ENCODE peak calls at places on chromosomes 16 and 17, in four cellular contexts. L is left lung, W is heart left ventricle, H is esophagus squamous epithelium. Z is an unnamed sample.
A peak's percentile ranks its signal among the peaks of the same experiment; 100 is the strongest.

GRCh38 chr17:26962255-26963162 is 331.4 kb upstream of the WSB1 start:
- DNase-seq in W (no peak), H (no peak), L (no peak), Z (no peak)

GRCh38 chr16:81831722-81832126 is 52.6 kb downstream of the PLCG2 start:
- DNase-seq in L (peak; percentile 89), H (peak; percentile 48), W (peak; percentile 60), Z (no peak)

GRCh38 chr16:20849587-20850390 is 43.5 kb downstream of the REXO5 start:
- DNase-seq in L (peak; percentile 57), H (no peak), W (peak; percentile 54), Z (no peak)

GRCh38 chr17:17680477-17681186 is 626 bp upstream of the RAI1 start:
- DNase-seq in H (no peak), W (no peak), L (no peak), Z (no peak)

GRCh38 chr16:89602273-89602951 is 11.0 kb upstream of the DPEP1 start:
- DNase-seq in L (peak; percentile 59), H (no peak), W (peak; percentile 63), Z (peak; percentile 91)

GRCh38 chr16:67396159-67396774 is 3.0 kb upstream of the TPPP3 start:
- DNase-seq in W (peak; percentile 92), L (peak; percentile 89), H (no peak), Z (peak; percentile 94)

GRCh38 chr17:18041776-18042175 is 2.6 kb downstream of the GID4 start:
- DNase-seq in W (no peak), H (no peak), L (no peak), Z (no peak)

GRCh38 chr17:19447085-19447583 is 36.1 kb downstream of the RNF112 start:
- DNase-seq in L (no peak), H (no peak), W (peak; percentile 48), Z (no peak)

GRCh38 chr16:67393111-67393789 is at the start of gene TPPP3:
- DNase-seq in H (no peak), L (peak; percentile 90), W (peak; percentile 95), Z (no peak)

GRCh38 chr16:30623558-30624283 is 13.5 kb upstream of the ZNF689 start:
- DNase-seq in H (no peak), L (no peak), W (no peak), Z (no peak)

GRCh38 chr16:89051521-89052166 is 42.0 kb upstream of the ACSF3 start:
- DNase-seq in L (no peak), W (peak; percentile 21), H (no peak), Z (peak; percentile 73)

GRCh38 chr16:20897897-20898296 is 2.3 kb downstream of the DCUN1D3 start:
- DNase-seq in L (no peak), W (no peak), H (no peak), Z (no peak)

GRCh38 chr17:59838196-59838911 is 54.4 kb downstream of the TUBD1 start:
- DNase-seq in W (no peak), H (no peak), L (no peak), Z (no peak)

GRCh38 chr17:64315032-64315490 is 52.0 kb upstream of the TEX2 start:
- DNase-seq in L (peak; percentile 75), H (no peak), W (peak; percentile 92), Z (no peak)

GRCh38 chr17:7190276-7190917 is 11.2 kb upstream of the ASGR1 start:
- DNase-seq in H (no peak), W (no peak), L (no peak), Z (no peak)

GRCh38 chr16:47467501-47467900 is 6.4 kb downstream of the PHKB start:
- DNase-seq in W (no peak), L (no peak), H (no peak), Z (no peak)

GRCh38 chr16:23410176-23410575 is 42.8 kb downstream of the COG7 start:
- DNase-seq in W (no peak), L (no peak), H (no peak), Z (no peak)

DNA sequence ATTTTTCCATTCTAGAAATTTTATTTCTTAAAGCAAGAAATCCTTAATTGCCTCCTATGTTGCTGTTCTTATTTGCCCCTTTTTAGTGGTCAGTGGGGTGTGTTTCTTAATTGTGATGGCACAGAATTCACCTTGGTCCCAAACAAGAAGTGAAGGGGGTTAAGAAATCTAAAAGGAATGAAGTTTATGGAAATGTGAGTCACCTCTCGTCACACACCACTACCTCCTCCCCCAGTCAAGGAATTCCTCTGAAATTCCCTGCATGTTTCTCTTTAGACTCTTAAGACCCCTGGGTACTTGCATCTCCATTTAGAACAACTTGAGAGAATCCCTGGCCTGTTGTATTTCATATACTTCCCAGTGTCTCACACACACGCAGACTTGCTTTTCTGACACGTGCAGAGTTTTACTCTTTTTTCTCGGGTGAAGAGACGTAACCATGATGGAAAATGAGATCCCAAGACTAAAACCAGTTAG is 247.4 kb downstream of the PRKCA start:
- DNase-seq in L (no peak), H (no peak), W (no peak), Z (no peak)
- H3K4me3 ChIP-seq in L (no peak overlapping the region), H (no peak overlapping the region), W (no peak overlapping the region), Z (no peak overlapping the region)

GRCh38 chr17:2595200-2595599 is 1.7 kb downstream of the PAFAH1B1 start:
- DNase-seq in H (no peak), W (no peak), L (no peak), Z (no peak)
- H3K4me1 ChIP-seq in H (peaks cover 66% of the 10 kb centered on the region), W (peaks cover 63% of the 10 kb centered on the region), L (peaks cover 63% of the 10 kb centered on the region), Z (peaks cover 28% of the 10 kb centered on the region)

DNA sequence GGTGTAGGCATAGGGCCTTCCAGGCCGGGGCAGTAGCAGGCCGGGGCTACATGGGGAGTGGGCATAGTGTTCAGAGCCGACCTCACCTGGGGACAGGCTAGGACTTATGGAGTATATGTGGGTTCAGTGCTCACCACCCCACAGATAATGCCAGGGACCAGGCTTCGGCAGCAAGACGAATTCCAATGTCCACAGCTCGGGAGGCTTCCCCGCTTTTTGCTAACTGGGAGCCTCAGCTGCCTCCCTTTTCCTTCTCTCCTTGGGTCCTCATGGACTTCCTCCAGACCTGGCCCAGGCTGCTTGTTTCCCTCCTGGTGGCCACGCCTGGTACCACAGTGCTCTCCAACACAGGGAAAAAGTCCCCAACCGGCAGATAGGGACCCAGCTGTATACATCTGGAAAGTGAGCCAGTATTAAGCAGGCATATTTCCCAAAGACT is 20.1 kb upstream of the SLC46A1 start:
- DNase-seq in W (no peak), L (no peak), H (no peak), Z (no peak)
- TF ChIP-seq CTCF in W (no peak), L (peak; percentile 35), H (peak; percentile 46), Z (no peak)

DNA sequence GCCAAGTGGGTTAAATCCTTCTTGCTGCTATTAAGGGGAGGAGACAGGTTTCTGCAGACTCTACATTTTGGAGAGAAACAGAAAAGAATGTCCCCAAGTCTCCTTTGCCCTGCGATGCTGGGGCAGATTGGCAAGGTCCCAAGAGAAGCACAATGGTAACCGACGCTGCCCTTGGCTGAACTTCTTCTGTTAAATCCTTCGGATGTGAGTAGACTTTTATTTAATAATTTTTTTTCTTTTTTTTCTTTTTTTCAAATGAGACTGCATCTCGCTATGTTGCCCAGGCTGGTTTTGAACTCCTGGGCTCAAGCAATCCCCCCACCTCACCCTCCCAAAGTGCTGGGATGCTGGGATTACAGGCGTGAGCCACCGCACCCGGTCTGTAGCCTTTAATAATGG is 13.9 kb downstream of the ATP5PD start:
- DNase-seq in H (no peak), W (peak; percentile 47), L (no peak), Z (no peak)
- H3K4me3 ChIP-seq in H (no peak overlapping the region), W (no peak overlapping the region), L (peak overlapping the region; percentile 69), Z (peak overlapping the region; percentile 88)

GRCh38 chr16:19113577-19114358 is at the start of gene ITPRIPL2:
- DNase-seq in L (peak; percentile 92), H (no peak), W (peak; percentile 94), Z (no peak)

GRCh38 chr16:19110537-19111391 is 3.0 kb upstream of the ITPRIPL2 start:
- DNase-seq in L (no peak), H (no peak), W (no peak), Z (no peak)

GRCh38 chr16:19116711-19117449 is 3.1 kb downstream of the ITPRIPL2 start:
- DNase-seq in L (no peak), W (no peak), H (no peak), Z (peak; percentile 79)

GRCh38 chr16:19115148-19116021 is 1.6 kb downstream of the ITPRIPL2 start:
- DNase-seq in H (no peak), W (peak; percentile 51), L (peak; percentile 39), Z (no peak)

GRCh38 chr16:19114359-19115147 is 789 bp downstream of the ITPRIPL2 start:
- DNase-seq in L (peak; percentile 76), H (no peak), W (peak; percentile 78), Z (peak; percentile 73)
- H3K4me1 ChIP-seq in L (peaks cover 64% of the 10 kb centered on the region), H (peaks cover 71% of the 10 kb centered on the region), W (peaks cover 49% of the 10 kb centered on the region), Z (peaks cover 44% of the 10 kb centered on the region)

DNA sequence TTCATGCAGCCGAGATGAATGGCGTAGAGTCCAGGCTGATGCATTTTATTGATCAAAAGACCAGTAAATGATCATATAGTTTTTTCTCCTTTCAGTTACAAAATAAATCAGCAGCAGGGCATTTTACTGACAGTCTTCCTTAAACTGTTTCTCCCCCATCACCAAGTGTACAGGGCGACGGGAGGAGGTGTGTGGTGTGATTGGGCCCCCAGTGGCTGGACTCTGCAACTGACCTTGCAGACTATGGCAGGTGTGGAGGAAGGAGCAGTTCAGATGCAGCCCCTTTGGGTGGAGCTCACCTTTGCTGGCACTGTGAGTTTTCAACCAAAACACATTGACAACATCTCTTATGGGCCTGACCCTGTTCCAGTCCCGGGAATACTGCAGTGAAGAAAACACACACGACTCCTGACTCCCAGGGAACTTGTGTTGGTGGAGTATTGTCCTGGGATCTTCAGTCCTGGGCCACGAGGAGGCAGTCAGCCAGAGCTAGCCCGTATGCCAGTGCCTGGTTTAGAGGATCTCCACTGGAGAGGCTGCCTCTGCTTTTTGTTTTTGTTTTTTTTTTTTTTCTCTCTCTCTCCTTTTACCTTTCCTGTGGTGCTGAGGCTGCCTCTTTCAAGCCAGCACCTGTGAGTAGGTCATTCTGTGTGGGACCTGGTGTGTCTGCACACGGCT is 29.8 kb downstream of the KIAA0513 start:
- DNase-seq in L (no peak), W (no peak), H (no peak), Z (no peak)
- TF ChIP-seq CTCF in L (no peak), W (peak; percentile 18), H (peak; percentile 17), Z (peak; percentile 40)

GRCh38 chr17:869067-869466 is 86.9 kb downstream of the MRM3 start:
- DNase-seq in H (no peak), W (peak; percentile 82), L (no peak), Z (no peak)
- H3K4me3 ChIP-seq in H (no peak overlapping the region), W (no peak overlapping the region), L (no peak overlapping the region), Z (no peak overlapping the region)

GRCh38 chr16:53064179-53064578 is 9.4 kb downstream of the CHD9 start:
- DNase-seq in L (no peak), W (no peak), H (no peak), Z (no peak)

GRCh38 chr16:53059672-53060071 is 4.9 kb downstream of the CHD9 start:
- DNase-seq in L (no peak), W (no peak), H (no peak), Z (no peak)

GRCh38 chr16:53058882-53059281 is 4.1 kb downstream of the CHD9 start:
- DNase-seq in W (no peak), H (no peak), L (no peak), Z (no peak)

GRCh38 chr16:53061256-53061655 is 6.5 kb downstream of the CHD9 start:
- DNase-seq in L (no peak), W (no peak), H (no peak), Z (no peak)

GRCh38 chr16:53061701-53062159 is 6.9 kb downstream of the CHD9 start:
- DNase-seq in W (peak; percentile 67), H (no peak), L (peak; percentile 80), Z (no peak)
- H3K4me1 ChIP-seq in W (peaks cover 38% of the 10 kb centered on the region), H (peaks cover 69% of the 10 kb centered on the region), L (peaks cover 65% of the 10 kb centered on the region), Z (no peaks in the 10 kb centered on the region)

Z was measured in RWPE2.